ENCODE peak calls at places on chromosomes 16 and 17, in ten cellular contexts. P is AG04450; B is RWPE1; D is dorsolateral prefrontal cortex; I is heart right ventricle; K is fibroblast of lung; N is GM23248; S is A549; L is effector memory CD4-positive, alpha-beta T cell; H is vagina. R is an unnamed sample.

GRCh38 chr16:50548659-50549560 is 714 bp downstream of the NKD1 start:
- DNase-seq in P (no peak), B (no peak), D (no peak), I (no peak), K (peak; percentile 3), N (peak; percentile 59), S (peak; percentile 34), L (no peak), H (no peak), R (no peak)

GRCh38 chr17:50872710-50873424 is 6.7 kb upstream of the TOB1 start:
- DNase-seq in P (no peak), B (no peak), D (no peak), I (no peak), K (peak; percentile 63), N (peak; percentile 85), S (no peak), L (peak; percentile 43), H (no peak), R (no peak)

GRCh38 chr16:79261461-79261860 is 339.1 kb downstream of the MAF start:
- DNase-seq in P (no peak), B (no peak), D (no peak), I (peak; percentile 54), K (no peak), N (no peak), S (no peak), L (no peak), H (no peak), R (peak; percentile 10)

GRCh38 chr17:17057057-17057551 is 14.8 kb downstream of the MPRIP start:
- DNase-seq in P (no peak), B (no peak), D (no peak), I (no peak), K (no peak), N (no peak), S (no peak), L (no peak), H (no peak), R (no peak)

GRCh38 chr17:39745335-39746144 is 7.8 kb downstream of the GRB7 start:
- DNase-seq in P (no peak), B (no peak), D (no peak), I (no peak), K (no peak), N (no peak), S (no peak), L (no peak), H (no peak), R (no peak)

GRCh38 chr17:78019367-78019975 is 61.0 kb downstream of the TNRC6C start:
- DNase-seq in P (no peak), B (no peak), D (no peak), I (no peak), K (peak; percentile 33), N (peak; percentile 58), S (no peak), L (no peak), H (no peak), R (no peak)

GRCh38 chr17:50358177-50358576 is 12.3 kb downstream of the XYLT2 start:
- DNase-seq in P (no peak), B (no peak), D (no peak), I (no peak), K (no peak), N (no peak), S (no peak), L (no peak), H (no peak), R (peak; percentile 3)

GRCh38 chr17:42850964-42851363 is at the start of gene AOC3:
- DNase-seq in P (no peak), B (no peak), D (no peak), I (peak; percentile 45), K (no peak), N (no peak), S (no peak), L (no peak), H (no peak), R (no peak)

GRCh38 chr17:44977065-44977464 is 9.0 kb upstream of the C1QL1 start:
- DNase-seq in P (no peak), B (no peak), D (no peak), I (no peak), K (no peak), N (no peak), S (no peak), L (no peak), H (no peak), R (no peak)

GRCh38 chr16:23071202-23072083 is 77.8 kb downstream of the USP31 start:
- DNase-seq in P (no peak), B (peak; percentile 51), D (no peak), I (no peak), K (peak; percentile 76), N (peak; percentile 85), S (no peak), L (no peak), H (no peak), R (no peak)

GRCh38 chr17:58387834-58388233 is 29.5 kb downstream of the RNF43 start:
- DNase-seq in P (no peak), B (no peak), D (no peak), I (no peak), K (no peak), N (no peak), S (no peak), L (no peak), H (no peak), R (peak; percentile 37)

DNA sequence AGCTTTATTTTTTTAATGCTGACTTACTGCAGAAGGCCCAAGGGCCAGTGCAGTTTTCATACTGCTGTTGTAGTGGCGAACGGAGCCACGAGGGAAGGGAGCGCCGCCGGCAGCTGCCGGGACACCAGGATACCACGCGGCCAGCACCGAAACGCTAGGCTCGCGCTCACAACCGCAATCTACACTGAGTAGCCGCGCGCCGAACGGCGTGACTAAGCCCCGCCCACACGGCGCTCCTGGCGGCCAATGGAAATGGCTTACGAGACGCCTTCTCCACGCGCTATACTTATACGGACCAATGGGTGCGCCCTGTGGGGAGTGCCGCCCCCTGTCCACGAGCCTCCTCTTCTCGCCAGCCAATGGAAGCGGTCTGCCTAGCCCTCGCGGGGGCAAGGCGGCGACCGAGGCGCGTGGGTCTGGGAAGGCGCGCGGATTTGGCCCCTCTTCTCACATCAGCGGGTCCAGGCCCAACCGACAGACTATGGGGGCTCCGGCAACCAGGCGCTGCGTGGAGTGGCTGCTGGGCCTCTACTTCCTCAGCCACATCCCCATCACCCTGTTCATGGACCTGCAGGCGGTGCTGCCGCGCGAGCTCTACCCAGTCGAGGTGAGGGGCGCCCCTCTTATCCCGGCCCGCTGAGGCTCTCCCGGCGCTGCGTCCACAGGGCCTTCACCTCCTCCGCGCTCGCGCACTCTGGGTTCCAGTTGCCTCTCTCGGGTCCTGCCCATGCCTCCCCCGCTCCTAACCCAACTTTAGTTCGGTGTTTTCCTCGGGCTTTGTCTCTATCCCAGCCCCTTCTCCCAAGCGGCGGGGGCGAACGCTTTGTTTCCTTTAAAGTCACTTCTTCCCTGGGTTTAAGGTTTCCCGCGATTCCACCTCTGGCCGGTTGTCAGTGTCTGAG is at the start of gene TMEM97:
- DNase-seq in P (peak; percentile 94), B (peak; percentile 95), D (peak; percentile 97), I (peak; percentile 96), K (peak; percentile 97), N (peak; percentile 99), S (peak; percentile 98), L (peak; percentile 92), H (no peak), R (peak; percentile 93)
- H3K27ac ChIP-seq in P (peak within 1 kb of the TSS; percentile 52), B (peak within 1 kb of the TSS; percentile 82), D (no peak within 1 kb of the TSS), I (peak within 1 kb of the TSS; percentile 18), K (peak within 1 kb of the TSS; percentile 75), N (peak within 1 kb of the TSS; percentile 26), S (peak within 1 kb of the TSS; percentile 76), L (no peak within 1 kb of the TSS), H (peak within 1 kb of the TSS; percentile 60), R (no peak within 1 kb of the TSS)

GRCh38 chr16:12321363-12321762 is 344.8 kb downstream of the SNX29 start:
- DNase-seq in P (no peak), B (no peak), D (no peak), I (no peak), K (no peak), N (no peak), S (no peak), L (no peak), H (no peak), R (no peak)

GRCh38 chr16:12320298-12320706 is 343.8 kb downstream of the SNX29 start:
- DNase-seq in P (peak; percentile 41), B (no peak), D (no peak), I (no peak), K (peak; percentile 75), N (peak; percentile 73), S (no peak), L (no peak), H (no peak), R (no peak)

GRCh38 chr16:12327971-12328726 is 351.6 kb downstream of the SNX29 start:
- DNase-seq in P (no peak), B (no peak), D (no peak), I (no peak), K (no peak), N (no peak), S (no peak), L (no peak), H (no peak), R (no peak)

GRCh38 chr16:12323007-12323699 is 346.6 kb downstream of the SNX29 start:
- DNase-seq in P (no peak), B (no peak), D (no peak), I (no peak), K (no peak), N (peak; percentile 4), S (no peak), L (peak; percentile 2), H (no peak), R (no peak)

GRCh38 chr16:12324152-12324551 is 347.6 kb downstream of the SNX29 start:
- DNase-seq in P (no peak), B (no peak), D (no peak), I (no peak), K (no peak), N (peak; percentile 23), S (no peak), L (no peak), H (no peak), R (no peak)
- H3K27ac ChIP-seq in P (no peak overlapping the region), B (no peak overlapping the region), D (no peak overlapping the region), I (no peak overlapping the region), K (no peak overlapping the region), N (no peak overlapping the region), S (no peak overlapping the region), L (no peak overlapping the region), H (no peak overlapping the region), R (no peak overlapping the region)

DNA sequence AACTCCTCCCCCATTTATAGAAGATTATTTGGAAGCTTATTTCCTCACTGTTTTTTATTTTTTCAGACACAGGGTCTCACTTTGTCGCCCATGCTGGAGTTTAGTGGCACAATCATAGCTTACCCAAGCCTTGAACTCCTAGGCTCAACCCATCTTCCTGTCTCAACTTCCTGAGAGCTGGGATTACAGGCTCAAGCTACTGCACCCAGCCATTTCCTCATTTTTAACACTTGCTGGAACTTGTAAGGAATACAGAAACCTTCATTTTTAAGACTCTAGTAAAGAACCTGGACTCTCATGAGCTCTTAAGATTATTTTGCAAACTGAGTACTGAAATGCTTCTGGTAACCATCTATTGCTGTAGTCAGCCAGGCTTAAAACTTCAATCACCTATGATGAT is 29.9 kb downstream of the KANSL1 start:
- DNase-seq in P (no peak), B (peak; percentile 20), D (no peak), I (no peak), K (no peak), N (no peak), S (no peak), L (no peak), H (no peak), R (no peak)
- H3K27ac ChIP-seq in P (no peak overlapping the region), B (no peak overlapping the region), D (no peak overlapping the region), I (no peak overlapping the region), K (no peak overlapping the region), N (no peak overlapping the region), S (no peak overlapping the region), L (no peak overlapping the region), H (no peak overlapping the region), R (no peak overlapping the region)

DNA sequence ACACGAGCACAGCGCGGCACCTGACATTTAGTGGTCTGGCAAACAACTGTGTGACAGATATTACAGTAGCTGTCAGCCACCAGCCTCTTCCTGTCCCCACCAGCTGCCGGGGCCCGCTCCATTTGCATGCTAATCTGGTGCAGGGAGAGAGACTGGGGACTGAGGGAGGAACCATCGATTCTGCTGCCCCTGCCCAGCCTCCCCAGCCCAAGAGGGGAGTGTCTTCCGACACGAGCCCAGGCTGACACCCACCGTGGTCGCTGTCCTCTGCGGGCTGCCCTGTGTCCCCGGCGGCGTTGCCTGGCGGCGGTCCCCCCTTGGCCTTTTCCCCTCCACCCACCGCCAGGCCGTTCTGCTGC is 12.8 kb downstream of the NDUFAF8 start:
- DNase-seq in P (no peak), B (no peak), D (no peak), I (peak; percentile 11), K (no peak), N (no peak), S (no peak), L (no peak), H (no peak), R (no peak)
- H3K27ac ChIP-seq in P (no peak overlapping the region), B (peak overlapping the region; percentile 41), D (no peak overlapping the region), I (no peak overlapping the region), K (no peak overlapping the region), N (no peak overlapping the region), S (no peak overlapping the region), L (no peak overlapping the region), H (no peak overlapping the region), R (no peak overlapping the region)